ENCODE peak calls at places on chromosomes 3 and 15, in five cellular contexts. B is hepatocyte, R is K562, E is heart left ventricle, Z is IMR-90. U is an unnamed sample.
A peak's percentile ranks its signal among the peaks of the same experiment; 100 is the strongest.

GRCh38 chr15:62935300-62936081 is 107.1 kb upstream of the TPM1 start:
- DNase-seq in B (no peak), R (no peak), E (no peak), Z (no peak), U (no peak)

GRCh38 chr3:190036631-190037030 is 84.1 kb downstream of the P3H2 start:
- DNase-seq in Z (peak; percentile 80), B (peak; percentile 63), R (no peak), E (no peak), U (no peak)

GRCh38 chr3:106877632-106878031 is 499.6 kb upstream of the CCDC54 start:
- DNase-seq in Z (no peak), E (no peak), B (no peak), R (no peak), U (no peak)

GRCh38 chr3:167862104-167862785 is 126.7 kb downstream of the SERPINI1 start:
- DNase-seq in R (no peak), E (no peak), B (no peak), Z (no peak), U (no peak)

GRCh38 chr15:36658321-36658720 is 78.9 kb downstream of the CDIN1 start:
- DNase-seq in R (no peak), B (no peak), Z (peak; percentile 17), E (no peak), U (peak; percentile 59)

GRCh38 chr3:186618318-186618938 is 5.6 kb downstream of the AHSG start:
- DNase-seq in R (no peak), Z (no peak), E (no peak), B (no peak), U (no peak)

GRCh38 chr3:16609927-16610580 is 4.8 kb upstream of the DAZL start:
- DNase-seq in B (no peak), Z (no peak), E (no peak), R (no peak), U (peak; percentile 4)

GRCh38 chr15:90043611-90044010 is 42.5 kb downstream of the ZNF710 start:
- DNase-seq in E (no peak), Z (no peak), B (no peak), R (no peak), U (no peak)

GRCh38 chr3:67509471-67510075 is 144.8 kb downstream of the SUCLG2 start:
- DNase-seq in E (no peak), B (no peak), Z (peak; percentile 6), R (no peak), U (no peak)

GRCh38 chr15:70524470-70524869 is 238.9 kb downstream of the UACA start:
- DNase-seq in R (no peak), E (no peak), B (no peak), Z (no peak), U (no peak)

GRCh38 chr3:97932387-97932801 is 39.8 kb downstream of the RIOX2 start:
- DNase-seq in E (no peak), R (peak; percentile 72), B (no peak), Z (no peak), U (no peak)

GRCh38 chr3:47714606-47715005 is 67.1 kb downstream of the SMARCC1 start:
- DNase-seq in Z (no peak), R (no peak), E (no peak), B (no peak), U (no peak)

GRCh38 chr3:47715928-47716327 is 65.8 kb downstream of the SMARCC1 start:
- DNase-seq in E (no peak), Z (peak; percentile 81), R (no peak), B (no peak), U (no peak)

GRCh38 chr3:47712398-47712797 is 69.3 kb downstream of the SMARCC1 start:
- DNase-seq in B (no peak), E (no peak), R (no peak), Z (no peak), U (no peak)

GRCh38 chr3:47711596-47711995 is 70.1 kb downstream of the SMARCC1 start:
- DNase-seq in B (no peak), E (no peak), Z (no peak), R (no peak), U (no peak)

DNA sequence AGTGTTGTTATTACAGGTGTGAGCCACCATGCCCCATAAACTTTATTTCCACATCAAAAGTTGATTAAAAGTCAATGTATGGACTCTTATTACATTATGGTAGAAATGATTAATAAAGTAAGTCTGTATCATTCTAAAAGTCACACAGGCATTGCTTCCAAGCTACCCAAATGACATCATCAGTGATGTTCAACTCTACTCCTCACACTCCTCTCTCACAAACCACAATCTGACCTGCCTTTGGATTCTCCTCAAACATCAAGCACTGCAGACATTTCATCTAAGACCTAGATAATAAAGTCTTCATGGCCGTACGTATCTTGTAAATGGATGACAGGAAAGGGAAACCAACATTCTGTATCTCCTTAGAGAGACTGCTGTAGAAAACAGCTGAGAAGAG is 68.0 kb downstream of the SMARCC1 start:
- DNase-seq in R (no peak), Z (peak; percentile 63), B (no peak), E (no peak), U (no peak)
- H3K36me3 ChIP-seq in R (peaks cover 91% of the 10 kb centered on the region), Z (peaks cover 29% of the 10 kb centered on the region), B (peaks cover 5% of the 10 kb centered on the region), E (peaks cover 27% of the 10 kb centered on the region), U (peaks cover 10% of the 10 kb centered on the region)

DNA sequence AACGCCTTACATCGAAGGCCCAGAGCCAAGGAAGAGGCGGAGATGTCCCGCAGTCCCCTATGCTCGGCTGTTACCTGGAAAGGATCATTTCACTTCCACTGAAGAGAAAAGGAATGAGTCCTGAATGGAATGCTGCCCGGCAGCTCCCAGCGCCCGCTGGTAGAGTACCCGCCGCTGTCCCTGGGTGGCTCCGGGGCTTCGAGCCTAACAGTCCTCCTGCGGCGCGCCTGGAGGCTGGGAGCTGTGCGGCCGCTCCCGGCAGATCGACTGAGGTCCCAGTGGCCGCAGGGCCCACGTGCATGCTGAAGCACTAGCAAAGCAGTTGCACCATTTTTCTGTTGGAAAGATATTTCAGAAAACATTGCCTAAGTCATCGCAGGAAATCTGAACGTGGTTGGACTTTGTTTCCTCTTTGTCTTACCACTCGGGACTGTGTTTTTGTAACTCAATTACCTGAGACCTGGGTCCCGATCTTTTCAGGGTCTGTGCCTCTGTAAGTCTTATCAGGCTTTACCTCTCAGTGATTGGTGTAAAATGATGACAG is 984 bp downstream of the RNU6-1 start:
- DNase-seq in B (peak; percentile 85), E (peak; percentile 84), Z (no peak), R (no peak), U (no peak)
- TF ChIP-seq CTCF in B (no peak), E (no peak), Z (no peak), R (no peak), U (no peak)

DNA sequence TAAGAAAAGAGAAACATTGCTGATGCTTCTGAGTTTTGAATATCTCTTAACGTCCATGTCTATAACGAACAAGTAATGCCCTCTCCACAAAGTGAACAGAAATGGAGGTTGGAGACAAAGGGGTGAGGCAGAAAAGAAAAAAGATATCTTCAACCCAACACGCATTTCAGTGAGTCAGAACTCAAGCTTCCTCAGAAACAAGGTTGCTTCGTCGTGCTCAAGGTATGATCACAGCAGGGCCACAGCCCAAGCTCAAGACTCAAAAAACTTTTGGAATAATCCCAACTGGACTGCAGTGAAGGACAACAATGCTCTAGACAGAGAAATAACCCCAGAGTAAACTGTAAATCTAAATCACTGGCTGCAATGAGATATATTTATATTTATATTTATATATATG is 18.9 kb downstream of the WNT5A start:
- DNase-seq in B (no peak), E (no peak), R (no peak), Z (peak; percentile 81), U (no peak)
- H3K36me3 ChIP-seq in B (no peaks in the 10 kb centered on the region), E (no peaks in the 10 kb centered on the region), R (no peaks in the 10 kb centered on the region), Z (peaks cover 40% of the 10 kb centered on the region), U (peaks cover 30% of the 10 kb centered on the region)

DNA sequence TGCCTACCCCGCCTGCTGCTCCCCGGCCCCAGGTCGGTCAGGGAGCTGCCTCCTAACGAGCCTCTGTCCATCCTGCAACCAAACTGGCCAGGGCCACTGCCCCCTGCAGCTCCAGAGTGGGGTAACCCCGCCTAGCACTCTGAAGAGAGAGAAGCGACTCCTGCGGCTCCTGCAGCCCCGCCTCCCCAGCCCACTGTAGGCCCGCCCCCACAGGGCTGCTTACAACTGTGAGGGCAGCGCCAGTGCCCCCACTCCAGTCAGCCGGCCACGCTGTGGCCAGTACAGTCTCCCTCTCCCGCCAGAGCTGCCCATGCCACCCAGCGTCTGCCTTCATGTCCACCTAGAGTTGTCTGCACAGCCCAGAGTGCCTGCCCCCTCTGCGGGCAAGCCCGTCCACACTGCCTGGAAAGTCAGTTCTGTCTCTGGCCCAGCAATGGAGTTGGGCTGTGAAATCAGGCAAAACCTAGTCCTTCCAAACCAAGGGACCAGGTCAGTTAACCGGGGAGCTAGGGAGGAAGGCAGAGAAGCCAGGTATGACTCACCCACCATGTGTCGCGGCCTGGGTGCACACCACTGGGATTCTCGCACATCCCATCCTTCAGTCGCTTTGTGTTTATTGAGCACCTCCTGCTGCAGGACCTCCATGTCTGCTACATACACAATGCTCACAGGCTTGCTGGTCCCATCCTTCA is 2.4 kb downstream of the UCN2 start:
- DNase-seq in B (peak; percentile 71), E (peak; percentile 77), R (peak; percentile 78), Z (peak; percentile 64), U (no peak)
- TF ChIP-seq CTCF in B (peak; percentile 11), E (peak; percentile 33), R (peak; percentile 37), Z (peak; percentile 45), U (peak; percentile 59)

GRCh38 chr15:22933641-22934061 is 46.5 kb downstream of the CYFIP1 start:
- DNase-seq in Z (peak; percentile 14), B (no peak), R (no peak), E (no peak), U (no peak)

GRCh38 chr15:22925875-22926274 is 54.3 kb downstream of the CYFIP1 start:
- DNase-seq in B (no peak), E (peak; percentile 36), R (no peak), Z (no peak), U (no peak)

GRCh38 chr15:22931784-22932536 is 48.2 kb downstream of the CYFIP1 start:
- DNase-seq in Z (no peak), E (peak; percentile 44), R (no peak), B (no peak), U (no peak)

GRCh38 chr15:22927761-22928160 is 52.4 kb downstream of the CYFIP1 start:
- DNase-seq in B (no peak), E (no peak), R (no peak), Z (no peak), U (no peak)

DNA sequence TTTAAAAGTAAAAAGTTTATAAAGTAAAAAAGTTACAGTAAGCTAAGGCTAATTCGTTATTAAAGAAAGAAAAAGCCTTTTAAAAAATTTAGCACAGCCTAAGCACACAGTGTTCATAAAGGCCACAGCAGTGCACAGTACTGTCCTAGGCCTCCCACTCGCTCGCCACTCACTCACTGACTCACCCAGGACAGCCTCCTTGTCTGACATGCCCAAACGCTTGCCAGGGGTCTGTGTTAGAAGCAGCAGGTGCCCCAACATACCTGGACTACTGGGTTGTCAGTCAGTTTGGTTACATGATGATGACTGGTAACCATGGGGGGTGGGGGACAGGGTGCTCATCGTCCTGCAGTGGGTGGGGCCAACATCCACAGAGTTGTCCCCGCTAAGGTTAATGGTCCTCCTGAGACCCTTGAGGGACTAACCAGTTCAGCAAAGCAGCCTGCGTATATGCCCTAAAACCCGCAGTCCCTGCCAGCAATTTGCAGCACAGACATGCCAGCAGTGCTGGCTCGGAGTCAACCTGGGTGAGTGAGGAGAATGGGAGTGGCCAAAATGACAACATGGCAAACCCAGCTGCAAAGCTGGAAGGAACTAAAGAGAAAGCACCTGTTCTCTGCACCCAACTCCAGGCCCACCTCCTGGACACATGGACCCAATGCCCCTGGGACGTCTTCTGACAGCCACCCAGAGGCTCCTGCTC is 49.2 kb downstream of the CYFIP1 start:
- DNase-seq in Z (peak; percentile 27), R (no peak), B (no peak), E (peak; percentile 74), U (no peak)
- H3K36me3 ChIP-seq in Z (peaks cover 32% of the 10 kb centered on the region), R (peaks cover 27% of the 10 kb centered on the region), B (no peaks in the 10 kb centered on the region), E (peaks cover 49% of the 10 kb centered on the region), U (peaks cover 15% of the 10 kb centered on the region)

GRCh38 chr15:45276851-45277250 is 24.8 kb downstream of the SLC28A2 start:
- DNase-seq in R (peak; percentile 16), E (no peak), B (peak; percentile 58), Z (peak; percentile 21), U (no peak)
- TF ChIP-seq CTCF in R (peak; percentile 43), E (peak; percentile 50), B (peak; percentile 52), Z (peak; percentile 45), U (peak; percentile 48)

GRCh38 chr15:59013246-59013645 is 25.8 kb downstream of the RNF111 start:
- DNase-seq in B (no peak), E (no peak), R (no peak), Z (peak; percentile 22), U (no peak)
- H3K36me3 ChIP-seq in B (no peaks in the 10 kb centered on the region), E (no peaks in the 10 kb centered on the region), R (peaks cover 24% of the 10 kb centered on the region), Z (peaks cover 10% of the 10 kb centered on the region), U (no peaks in the 10 kb centered on the region)